ENCODE peak calls at places on chromosomes 3 and 15, in nine cellular contexts. D is fibroblast of lung, B is kidney epithelial cell, L is uterus, T is left lung, E is SK-N-SH, K is transverse colon, F is ascending aorta, N is AG04450. Y is an unnamed sample.

GRCh38 chr15:47334805-47335204 is 382.5 kb upstream of the SEMA6D start:
- DNase-seq in D (no peak), B (no peak), T (no peak), F (no peak), E (no peak), N (no peak), L (no peak), K (no peak), Y (no peak)

GRCh38 chr3:70774641-70775040 is 462.2 kb upstream of the MDFIC2 start:
- DNase-seq in T (no peak), L (no peak), B (no peak), K (no peak), E (no peak), D (no peak), N (no peak), F (no peak), Y (no peak)

GRCh38 chr3:42500909-42501308 is 1.5 kb upstream of the VIPR1 start:
- DNase-seq in F (no peak), E (no peak), T (no peak), K (no peak), L (no peak), B (no peak), N (no peak), D (no peak), Y (no peak)

GRCh38 chr15:37109952-37110630 is 9.7 kb upstream of the MEIS2 start:
- DNase-seq in L (peak), D (peak), E (peak), N (no peak), K (no peak), B (no peak), T (no peak), F (no peak), Y (peak)

GRCh38 chr15:70490148-70490837 is 273.1 kb downstream of the UACA start:
- DNase-seq in B (no peak), K (no peak), L (no peak), D (no peak), F (no peak), E (no peak), T (no peak), N (no peak), Y (no peak)

GRCh38 chr3:140290105-140290504 is 355.1 kb downstream of the CLSTN2 start:
- DNase-seq in F (no peak), B (no peak), T (no peak), K (no peak), E (no peak), L (no peak), D (peak), N (no peak), Y (no peak)

GRCh38 chr15:44295909-44296420 is 7.4 kb downstream of the GOLM2 start:
- DNase-seq in L (no peak), B (no peak), K (no peak), N (no peak), F (no peak), T (no peak), D (no peak), E (no peak), Y (peak)

GRCh38 chr15:31478781-31479221 is 152.2 kb downstream of the KLF13 start:
- DNase-seq in K (peak), T (peak), L (no peak), F (peak), B (no peak), N (no peak), D (no peak), E (no peak), Y (peak)

GRCh38 chr3:24650839-24651238 is 156.2 kb upstream of the THRB start:
- DNase-seq in L (no peak), F (no peak), T (no peak), B (no peak), K (no peak), N (no peak), D (no peak), E (no peak), Y (no peak)

GRCh38 chr3:24258260-24258659 is 236.4 kb downstream of the THRB start:
- DNase-seq in E (no peak), B (no peak), T (no peak), F (no peak), N (no peak), D (no peak), L (no peak), K (no peak), Y (no peak)

GRCh38 chr3:126157083-126157768 is 23.2 kb downstream of the ALDH1L1 start:
- DNase-seq in D (no peak), L (no peak), K (no peak), E (no peak), B (no peak), T (no peak), N (no peak), F (no peak), Y (no peak)

GRCh38 chr15:78075490-78076230 is 1.9 kb downstream of the TBC1D2B start:
- DNase-seq in E (no peak), L (peak), T (peak), B (peak), N (peak), D (peak), K (peak), F (peak), Y (peak)

GRCh38 chr3:164460851-164461250 is 617.4 kb downstream of the SI start:
- DNase-seq in L (no peak), N (no peak), F (no peak), K (no peak), D (peak), T (no peak), E (no peak), B (no peak), Y (no peak)

GRCh38 chr15:57463360-57463759 is 87.1 kb downstream of the CGNL1 start:
- DNase-seq in T (no peak), D (no peak), B (no peak), E (no peak), K (no peak), F (no peak), N (no peak), L (no peak), Y (no peak)

GRCh38 chr3:136919799-136920580 is 37.8 kb upstream of the IL20RB start:
- DNase-seq in E (no peak), N (no peak), B (no peak), D (peak), L (no peak), K (no peak), F (no peak), T (no peak), Y (no peak)

GRCh38 chr3:108780235-108780634 is 23.0 kb upstream of the RETNLB start:
- DNase-seq in B (no peak), F (no peak), L (no peak), D (no peak), N (no peak), T (no peak), E (no peak), K (no peak), Y (no peak)

GRCh38 chr15:43187544-43188155 is 2.4 kb downstream of the CCNDBP1 start:
- DNase-seq in N (peak), E (peak), L (no peak), B (peak), T (no peak), F (no peak), D (peak), K (no peak), Y (no peak)

GRCh38 chr3:30523366-30523765 is 83.0 kb upstream of the TGFBR2 start:
- DNase-seq in L (no peak), B (no peak), K (no peak), N (no peak), D (no peak), T (no peak), F (no peak), E (no peak), Y (no peak)

GRCh38 chr3:4001976-4002375 is 202.7 kb downstream of the LRRN1 start:
- DNase-seq in D (no peak), L (no peak), N (no peak), B (no peak), E (no peak), K (no peak), T (no peak), F (no peak), Y (no peak)

GRCh38 chr15:51313644-51314280 is 24.6 kb downstream of the CYP19A1 start:
- DNase-seq in L (no peak), T (no peak), D (no peak), N (no peak), B (no peak), F (no peak), E (no peak), K (no peak), Y (no peak)

GRCh38 chr15:76517910-76518309 is 181.3 kb downstream of the ISL2 start:
- DNase-seq in F (no peak), D (no peak), N (no peak), T (no peak), E (no peak), L (no peak), K (no peak), B (no peak), Y (no peak)

GRCh38 chr3:177777699-177778098 is 580.4 kb upstream of the TBL1XR1 start:
- DNase-seq in E (peak), K (peak), T (peak), L (peak), D (peak), F (no peak), N (no peak), B (no peak), Y (no peak)

GRCh38 chr3:116139607-116140006 is 305.7 kb downstream of the LSAMP start:
- DNase-seq in D (peak), K (no peak), L (no peak), B (no peak), E (no peak), T (no peak), F (no peak), N (no peak), Y (no peak)

GRCh38 chr3:69724722-69725435 is 14.4 kb upstream of the MITF start:
- DNase-seq in F (no peak), K (no peak), T (no peak), N (no peak), L (no peak), D (peak), B (no peak), E (no peak), Y (no peak)

GRCh38 chr3:71111784-71112440 is 471.6 kb downstream of the FOXP1 start:
- DNase-seq in F (no peak), T (no peak), E (no peak), L (no peak), N (no peak), B (no peak), D (peak), K (no peak), Y (no peak)

GRCh38 chr3:132726341-132726823 is 4.2 kb upstream of the NPHP3 start:
- DNase-seq in B (no peak), E (peak), D (peak), L (no peak), K (no peak), T (no peak), N (no peak), F (no peak), Y (no peak)

GRCh38 chr3:53845103-53845880 is 927 bp downstream of the CHDH start:
- DNase-seq in F (peak), B (no peak), L (peak), E (no peak), K (peak), D (peak), T (peak), N (no peak), Y (no peak)

GRCh38 chr3:67000006-67000405 is 1.9 kb downstream of the KBTBD8 start:
- DNase-seq in F (no peak), K (no peak), B (peak), D (peak), L (no peak), T (no peak), N (no peak), E (no peak), Y (no peak)

GRCh38 chr15:96560246-96560895 is 229.9 kb downstream of the NR2F2 start:
- DNase-seq in B (no peak), K (no peak), N (no peak), F (no peak), T (no peak), E (peak), L (no peak), D (no peak), Y (no peak)

GRCh38 chr3:187700249-187700648 is 2.1 kb downstream of the RTP2 start:
- DNase-seq in T (no peak), E (no peak), D (no peak), L (no peak), F (no peak), K (no peak), B (no peak), N (no peak), Y (no peak)

GRCh38 chr3:190491533-190492054 is 22.3 kb upstream of the IL1RAP start:
- DNase-seq in E (no peak), L (no peak), D (peak), T (no peak), N (no peak), K (no peak), B (peak), F (no peak), Y (no peak)

GRCh38 chr3:189953551-189953950 is 167.1 kb downstream of the P3H2 start:
- DNase-seq in D (peak), L (no peak), F (no peak), T (no peak), K (no peak), B (no peak), N (no peak), E (no peak), Y (no peak)

GRCh38 chr3:73399106-73399505 is 225.6 kb downstream of the PDZRN3 start:
- DNase-seq in E (no peak), F (no peak), D (no peak), K (no peak), T (no peak), N (no peak), L (no peak), B (no peak), Y (no peak)
- H3K4me3 ChIP-seq in E (no peak), F (no peak), D (no peak), K (no peak), T (no peak), N (no peak), L (no peak), B (no peak), Y (no peak)

GRCh38 chr3:184316792-184317191 is 2.4 kb downstream of the EIF4G1 start:
- DNase-seq in L (no peak), N (no peak), F (no peak), K (no peak), D (no peak), B (no peak), E (no peak), T (no peak), Y (no peak)
- H3K4me3 ChIP-seq in L (no peak), N (peak), F (peak), K (peak), D (peak), B (peak), E (peak), T (peak), Y (peak)

GRCh38 chr15:29840928-29841327 is 18.7 kb upstream of the TJP1 start:
- DNase-seq in K (no peak), N (no peak), B (no peak), E (no peak), D (peak), T (no peak), F (no peak), L (no peak), Y (no peak)
- H3K4me3 ChIP-seq in K (no peak), N (no peak), B (no peak), E (no peak), D (no peak), T (no peak), F (no peak), L (no peak), Y (no peak)

GRCh38 chr3:63937661-63938651 is 25.8 kb upstream of the SCAANT1 start:
- DNase-seq in F (no peak), L (no peak), E (no peak), D (no peak), T (peak), B (peak), N (no peak), K (peak), Y (no peak)
- H3K4me3 ChIP-seq in F (no peak), L (no peak), E (no peak), D (no peak), T (no peak), B (no peak), N (no peak), K (no peak), Y (no peak)

GRCh38 chr3:127787556-127787955 is 34.8 kb downstream of the MGLL start:
- DNase-seq in K (no peak), B (no peak), D (no peak), N (no peak), L (no peak), F (no peak), T (no peak), E (no peak), Y (peak)

GRCh38 chr3:127787071-127787490 is 35.2 kb downstream of the MGLL start:
- DNase-seq in T (no peak), L (peak), D (no peak), B (no peak), F (peak), N (no peak), K (peak), E (peak), Y (peak)

GRCh38 chr3:127785711-127786265 is 36.5 kb downstream of the MGLL start:
- DNase-seq in T (no peak), K (no peak), B (no peak), F (no peak), N (no peak), E (no peak), D (no peak), L (no peak), Y (no peak)

GRCh38 chr3:127784865-127785710 is 37.2 kb downstream of the MGLL start:
- DNase-seq in K (peak), N (no peak), E (peak), B (no peak), F (no peak), L (no peak), T (peak), D (no peak), Y (peak)

DNA sequence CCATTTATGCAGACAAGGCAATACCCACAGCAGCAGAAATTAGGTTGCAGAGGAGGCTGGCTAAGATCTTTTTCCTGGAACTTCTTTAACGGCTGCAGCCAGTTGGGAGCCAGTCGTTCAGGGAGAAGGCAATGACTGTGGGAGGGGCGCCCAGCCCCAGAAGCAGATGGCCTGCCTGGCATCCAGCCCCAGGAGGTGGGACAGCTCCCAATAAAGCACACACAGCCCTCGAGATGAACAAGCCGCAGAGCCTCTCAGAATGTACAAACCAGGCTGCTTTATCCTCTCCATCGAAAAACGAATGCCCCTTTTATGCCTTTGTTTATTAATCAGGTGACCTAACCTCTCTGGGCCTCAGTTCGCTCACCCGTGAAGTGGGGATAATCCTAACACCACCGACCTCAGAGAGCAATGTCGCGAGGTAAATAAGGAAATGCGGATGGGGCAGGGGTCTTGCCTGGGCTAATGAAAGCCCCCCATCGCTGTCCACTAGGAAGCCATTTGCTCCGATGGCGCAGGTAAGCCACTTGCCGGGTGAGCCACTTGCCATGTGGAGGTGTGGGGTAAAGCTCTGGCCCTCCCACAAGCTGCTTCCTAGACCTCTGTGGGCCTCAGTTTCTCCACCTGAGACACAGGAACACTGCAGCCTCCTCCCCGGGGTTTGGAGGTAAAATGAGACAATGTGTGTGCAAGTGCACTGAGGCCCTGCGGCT is 35.8 kb downstream of the MGLL start:
- DNase-seq in F (peak), D (peak), T (peak), B (no peak), N (peak), K (peak), L (peak), E (peak), Y (peak)
- H3K4me3 ChIP-seq in F (no peak), D (no peak), T (no peak), B (no peak), N (no peak), K (no peak), L (no peak), E (no peak), Y (no peak)

GRCh38 chr15:55257933-55258332 is 31.7 kb downstream of the RAB27A start:
- DNase-seq in E (no peak), B (no peak), T (no peak), F (no peak), K (no peak), D (no peak), N (no peak), L (no peak), Y (no peak)
- H3K4me3 ChIP-seq in E (no peak), B (no peak), T (no peak), F (no peak), K (no peak), D (no peak), N (no peak), L (no peak), Y (no peak)

Y was measured in suprapubic skin.